ENCODE peak calls at places on chromosomes 13 and 19, in four cellular contexts. V, E, W and Y are unnamed samples.

GRCh38 chr19:4369109-4369887 is 25.9 kb downstream of the MPND start:
- DNase-seq in V (no peak), E (peak; percentile 53), W (peak; percentile 78), Y (peak; percentile 83)

GRCh38 chr19:11165486-11166030 is 10.0 kb upstream of the SPC24 start:
- DNase-seq in V (no peak), E (no peak), W (no peak), Y (no peak)

GRCh38 chr13:99496322-99497142 is 4.7 kb upstream of the TM9SF2 start:
- DNase-seq in V (peak; percentile 62), E (peak; percentile 56), W (no peak), Y (no peak)

GRCh38 chr13:112444001-112444311 is 67.8 kb downstream of the SPACA7 start:
- DNase-seq in V (peak; percentile 38), E (no peak), W (peak; percentile 81), Y (peak; percentile 86)

GRCh38 chr19:543912-544608 is at the start of gene GZMM:
- DNase-seq in V (no peak), E (peak; percentile 71), W (no peak), Y (peak; percentile 36)

GRCh38 chr13:109764474-109765292 is 21.7 kb downstream of the IRS2 start:
- DNase-seq in V (peak; percentile 63), E (no peak), W (no peak), Y (no peak)

GRCh38 chr13:97116754-97117153 is 105.4 kb upstream of the MBNL2 start:
- DNase-seq in V (no peak), E (no peak), W (no peak), Y (no peak)

GRCh38 chr19:45919678-45920077 is 5.1 kb upstream of the NANOS2 start:
- DNase-seq in V (peak; percentile 86), E (no peak), W (no peak), Y (no peak)

GRCh38 chr19:11446652-11447301 is 11.3 kb downstream of the PRKCSH start:
- DNase-seq in V (peak; percentile 90), E (peak; percentile 43), W (peak; percentile 70), Y (peak; percentile 79)

GRCh38 chr19:15371119-15371518 is 8.5 kb downstream of the AKAP8 start:
- DNase-seq in V (no peak), E (no peak), W (no peak), Y (peak; percentile 12)

GRCh38 chr19:50705422-50706019 is 14.1 kb downstream of the SHANK1 start:
- DNase-seq in V (no peak), E (no peak), W (peak; percentile 76), Y (peak; percentile 85)

GRCh38 chr19:2982983-2983350 is 5.6 kb downstream of the TLE6 start:
- DNase-seq in V (no peak), E (no peak), W (no peak), Y (no peak)

GRCh38 chr19:54684537-54684936 is 21.8 kb downstream of the LILRB4 start:
- DNase-seq in V (no peak), E (no peak), W (no peak), Y (peak; percentile 46)

GRCh38 chr13:52617070-52618060 is 24.9 kb upstream of the HNRNPA1L2 start:
- DNase-seq in V (peak; percentile 83), E (peak; percentile 73), W (peak; percentile 86), Y (peak; percentile 81)

GRCh38 chr19:48819366-48819816 is 8.6 kb upstream of the BCAT2 start:
- DNase-seq in V (no peak), E (no peak), W (no peak), Y (no peak)

GRCh38 chr19:48487944-48488343 is 18.8 kb downstream of the CYTH2 start:
- DNase-seq in V (no peak), E (no peak), W (no peak), Y (no peak)